ENCODE peak calls at places on chromosomes 13 and 19, in nine cellular contexts. F is AG10803, S is B cell, V is progenitor cell of endocrine pancreas, D is mucosa of descending colon, W is cardiac muscle cell, C is BE2C, O is thoracic aorta, H is neural crest cell. P is an unnamed sample.
A peak's percentile ranks its signal among the peaks of the same experiment; 100 is the strongest.

GRCh38 chr13:45510671-45511070 is 45.9 kb downstream of the COG3 start:
- DNase-seq in F (no peak), S (no peak), V (no peak), D (no peak), W (no peak), C (no peak), O (no peak), H (no peak), P (no peak)

GRCh38 chr19:45901432-45901903 is 945 bp downstream of the MYPOP start:
- DNase-seq in F (peak; percentile 33), S (peak; percentile 65), V (no peak), D (peak; percentile 57), W (peak; percentile 67), C (peak; percentile 54), O (no peak), H (no peak), P (no peak)

GRCh38 chr13:105462981-105463380 is 1072.5 kb downstream of the EFNB2 start:
- DNase-seq in F (no peak), S (no peak), V (no peak), D (no peak), W (peak; percentile 46), C (no peak), O (no peak), H (no peak), P (no peak)

GRCh38 chr19:46839752-46840151 is 10.9 kb downstream of the AP2S1 start:
- DNase-seq in F (peak; percentile 29), S (no peak), V (no peak), D (peak; percentile 77), W (no peak), C (peak; percentile 62), O (no peak), H (no peak), P (no peak)

GRCh38 chr19:42461700-42462324 is 19.1 kb upstream of the CXCL17 start:
- DNase-seq in F (no peak), S (no peak), V (no peak), D (no peak), W (no peak), C (no peak), O (no peak), H (no peak), P (no peak)

GRCh38 chr13:112885782-112886268 is 83.2 kb upstream of the MCF2L start:
- DNase-seq in F (peak; percentile 77), S (no peak), V (peak; percentile 63), D (peak; percentile 91), W (peak; percentile 94), C (peak; percentile 96), O (no peak), H (peak; percentile 72), P (no peak)

GRCh38 chr13:91126806-91127205 is 220.7 kb upstream of the MIR17HG start:
- DNase-seq in F (no peak), S (no peak), V (no peak), D (no peak), W (peak; percentile 37), C (no peak), O (no peak), H (no peak), P (no peak)

GRCh38 chr13:98411013-98411412 is 165.9 kb downstream of the STK24 start:
- DNase-seq in F (no peak), S (no peak), V (no peak), D (no peak), W (no peak), C (no peak), O (no peak), H (no peak), P (no peak)

GRCh38 chr19:55446060-55446459 is 3.0 kb upstream of the SHISA7 start:
- DNase-seq in F (no peak), S (no peak), V (no peak), D (no peak), W (no peak), C (no peak), O (no peak), H (no peak), P (no peak)

GRCh38 chr13:90118467-90119071 is 1228.9 kb upstream of the MIR17HG start:
- DNase-seq in F (no peak), S (no peak), V (no peak), D (no peak), W (no peak), C (no peak), O (no peak), H (no peak), P (no peak)

GRCh38 chr13:46463719-46464118 is 76.7 kb upstream of the RUBCNL start:
- DNase-seq in F (no peak), S (no peak), V (no peak), D (no peak), W (no peak), C (no peak), O (no peak), H (no peak), P (no peak)

GRCh38 chr19:53809518-53810186 is 14.5 kb downstream of the NLRP12 start:
- DNase-seq in F (no peak), S (no peak), V (no peak), D (no peak), W (no peak), C (peak; percentile 32), O (no peak), H (no peak), P (no peak)
- TF ChIP-seq CTCF in F (no peak), S (peak; percentile 12), V (peak; percentile 32), D (no peak), W (peak; percentile 22), C (peak; percentile 38), O (no peak), H (peak; percentile 38), P (no peak)

GRCh38 chr13:27371932-27372331 is 52.5 kb upstream of the GTF3A start:
- DNase-seq in F (no peak), S (no peak), V (no peak), D (no peak), W (no peak), C (no peak), O (no peak), H (no peak), P (no peak)

GRCh38 chr13:27374650-27375049 is 49.8 kb upstream of the GTF3A start:
- DNase-seq in F (peak; percentile 80), S (peak; percentile 76), V (peak; percentile 49), D (peak; percentile 62), W (peak; percentile 86), C (peak; percentile 76), O (peak; percentile 26), H (peak; percentile 62), P (peak; percentile 75)

GRCh38 chr13:27370305-27370853 is 54.0 kb upstream of the GTF3A start:
- DNase-seq in F (no peak), S (no peak), V (no peak), D (no peak), W (no peak), C (no peak), O (no peak), H (no peak), P (no peak)

GRCh38 chr13:27374126-27374613 is 50.2 kb upstream of the GTF3A start:
- DNase-seq in F (no peak), S (no peak), V (no peak), D (peak; percentile 57), W (no peak), C (no peak), O (no peak), H (no peak), P (no peak)

GRCh38 chr13:27372896-27373295 is 51.5 kb upstream of the GTF3A start:
- DNase-seq in F (no peak), S (no peak), V (peak; percentile 41), D (peak; percentile 74), W (peak; percentile 23), C (peak; percentile 39), O (no peak), H (no peak), P (no peak)
- TF ChIP-seq CTCF in F (no peak), S (no peak), V (peak; percentile 28), D (no peak), W (no peak), C (peak; percentile 24), O (no peak), H (no peak), P (no peak)

GRCh38 chr19:18118420-18119242 is 21.1 kb downstream of the MAST3 start:
- DNase-seq in F (no peak), S (peak; percentile 36), V (no peak), D (no peak), W (no peak), C (no peak), O (no peak), H (no peak), P (no peak)
- TF ChIP-seq CTCF in F (no peak), S (no peak), V (no peak), D (no peak), W (no peak), C (no peak), O (no peak), H (no peak), P (no peak)

GRCh38 chr19:4058696-4059492 is 7.8 kb downstream of the ZBTB7A start:
- DNase-seq in F (no peak), S (no peak), V (no peak), D (peak; percentile 68), W (no peak), C (no peak), O (no peak), H (no peak), P (no peak)
- TF ChIP-seq CTCF in F (no peak), S (no peak), V (no peak), D (no peak), W (no peak), C (no peak), O (no peak), H (no peak), P (no peak)

GRCh38 chr13:19665427-19665859 is 32.0 kb downstream of the MPHOSPH8 start:
- DNase-seq in F (no peak), S (no peak), V (no peak), D (no peak), W (no peak), C (peak; percentile 76), O (no peak), H (no peak), P (no peak)

GRCh38 chr13:19661126-19661525 is 27.7 kb downstream of the MPHOSPH8 start:
- DNase-seq in F (no peak), S (no peak), V (no peak), D (no peak), W (no peak), C (no peak), O (no peak), H (no peak), P (no peak)

GRCh38 chr13:19663416-19663979 is 30.0 kb downstream of the MPHOSPH8 start:
- DNase-seq in F (no peak), S (no peak), V (no peak), D (no peak), W (no peak), C (no peak), O (no peak), H (no peak), P (no peak)

GRCh38 chr13:19661561-19661960 is 28.1 kb downstream of the MPHOSPH8 start:
- DNase-seq in F (no peak), S (no peak), V (no peak), D (no peak), W (no peak), C (no peak), O (no peak), H (no peak), P (no peak)

GRCh38 chr13:19664481-19665230 is 31.2 kb downstream of the MPHOSPH8 start:
- DNase-seq in F (no peak), S (no peak), V (no peak), D (no peak), W (no peak), C (no peak), O (no peak), H (no peak), P (no peak)
- TF ChIP-seq CTCF in F (no peak), S (no peak), V (no peak), D (no peak), W (no peak), C (no peak), O (no peak), H (no peak), P (no peak)

GRCh38 chr19:13299838-13300237 is 149.6 kb downstream of the IER2 start:
- DNase-seq in F (no peak), S (no peak), V (no peak), D (no peak), W (no peak), C (no peak), O (no peak), H (no peak), P (no peak)
- TF ChIP-seq CTCF in F (no peak), S (no peak), V (no peak), D (no peak), W (no peak), C (no peak), O (no peak), H (no peak), P (no peak)